ENCODE peak calls at places on chromosomes 12 and 14, in nine cellular contexts. J is tibial nerve, Q is A549, B is heart left ventricle, T is breast epithelium, X is thyroid gland, L is upper lobe of left lung, Y is GM12891, O is adrenal gland. V is an unnamed sample.
A peak's percentile ranks its signal among the peaks of the same experiment; 100 is the strongest.

GRCh38 chr12:104569348-104570173 is 112.8 kb downstream of the CHST11 start:
- DNase-seq in B (no peak), T (no peak), L (peak; percentile 67), X (no peak), J (no peak), O (no peak), Q (no peak), Y (peak; percentile 26), V (no peak)

GRCh38 chr12:71438670-71439361 is 782 bp upstream of the LGR5 start:
- DNase-seq in J (no peak), Y (no peak), Q (no peak), L (no peak), X (no peak), T (no peak), B (no peak), O (no peak), V (no peak)

GRCh38 chr14:75487155-75487671 is 35.1 kb upstream of the BATF start:
- DNase-seq in T (no peak), Q (no peak), L (no peak), O (no peak), B (no peak), X (no peak), Y (no peak), J (no peak), V (no peak)

GRCh38 chr12:93896427-93896826 is 219.3 kb downstream of the CRADD start:
- DNase-seq in L (no peak), Q (peak; percentile 16), J (no peak), Y (no peak), O (peak; percentile 12), B (no peak), X (no peak), T (no peak), V (no peak)

GRCh38 chr12:32444895-32445294 is 45.5 kb downstream of the FGD4 start:
- DNase-seq in B (no peak), O (no peak), T (no peak), X (no peak), L (no peak), Q (no peak), Y (no peak), J (no peak), V (peak; percentile 68)

GRCh38 chr14:97137705-97138104 is 340.5 kb downstream of the VRK1 start:
- DNase-seq in B (no peak), T (no peak), O (no peak), X (no peak), Y (no peak), J (no peak), Q (no peak), L (no peak), V (no peak)

GRCh38 chr12:103824845-103825244 is 16.2 kb downstream of the NT5DC3 start:
- DNase-seq in T (no peak), X (no peak), Q (no peak), L (no peak), O (no peak), Y (no peak), J (no peak), B (no peak), V (no peak)

GRCh38 chr12:49671051-49671765 is 36.0 kb downstream of the FMNL3 start:
- DNase-seq in Q (no peak), T (no peak), L (peak; percentile 52), B (no peak), X (peak; percentile 57), J (no peak), Y (no peak), O (no peak), V (no peak)

GRCh38 chr14:53450871-53451270 is 297.7 kb upstream of the DDHD1 start:
- DNase-seq in T (no peak), B (no peak), J (no peak), X (no peak), L (peak; percentile 41), O (no peak), Q (no peak), Y (no peak), V (no peak)

GRCh38 chr12:62537544-62537943 is 70.9 kb downstream of the MON2 start:
- DNase-seq in Y (no peak), B (peak; percentile 38), T (no peak), L (no peak), X (peak; percentile 69), O (no peak), J (no peak), Q (no peak), V (peak; percentile 62)

GRCh38 chr14:50943943-50944646 is at the start of gene PYGL:
- DNase-seq in O (peak; percentile 83), X (peak; percentile 70), L (peak; percentile 87), B (peak; percentile 83), T (peak; percentile 54), Y (peak; percentile 42), Q (peak; percentile 65), J (peak; percentile 42), V (peak; percentile 56)

GRCh38 chr14:103521438-103521961 is 1.1 kb downstream of the CKB start:
- DNase-seq in Y (no peak), B (no peak), Q (no peak), T (no peak), L (no peak), X (no peak), O (no peak), J (no peak), V (no peak)

GRCh38 chr14:48690349-48690748 is 895.8 kb downstream of the RPS29 start:
- DNase-seq in Q (no peak), X (no peak), J (no peak), B (no peak), L (no peak), T (no peak), Y (no peak), O (no peak), V (no peak)

GRCh38 chr14:64938972-64939816 is 3.4 kb downstream of the GPX2 start:
- DNase-seq in Y (no peak), X (no peak), J (no peak), Q (no peak), L (no peak), O (no peak), B (no peak), T (no peak), V (no peak)

GRCh38 chr12:41189395-41190251 is 1.5 kb downstream of the PDZRN4 start:
- DNase-seq in Y (no peak), X (peak; percentile 6), Q (no peak), J (peak; percentile 12), T (no peak), B (no peak), O (no peak), L (no peak), V (no peak)

GRCh38 chr12:5000204-5000603 is 43.5 kb upstream of the KCNA5 start:
- DNase-seq in T (no peak), J (no peak), L (peak; percentile 5), O (no peak), X (no peak), B (no peak), Y (no peak), Q (no peak), V (no peak)

GRCh38 chr14:31265701-31266398 is 58.3 kb upstream of the HECTD1 start:
- DNase-seq in X (peak; percentile 18), Q (no peak), J (no peak), B (no peak), Y (no peak), O (no peak), T (no peak), L (no peak), V (peak; percentile 66)

GRCh38 chr14:95033851-95034622 is 123.3 kb downstream of the DICER1 start:
- DNase-seq in O (no peak), L (no peak), Y (no peak), B (no peak), T (no peak), J (no peak), X (no peak), Q (no peak), V (no peak)

GRCh38 chr12:69642531-69642930 is 31.8 kb upstream of the LRRC10 start:
- DNase-seq in B (peak; percentile 57), J (no peak), T (no peak), Y (no peak), L (no peak), X (peak; percentile 57), Q (no peak), O (no peak), V (no peak)

GRCh38 chr14:77307099-77307496 is 13.6 kb downstream of the POMT2 start:
- DNase-seq in X (no peak), Y (no peak), T (no peak), J (no peak), L (no peak), Q (no peak), O (no peak), B (no peak), V (no peak)

GRCh38 chr12:85424581-85425348 is 144.7 kb downstream of the ALX1 start:
- DNase-seq in O (no peak), Q (no peak), J (no peak), Y (no peak), X (peak; percentile 15), T (no peak), L (peak; percentile 22), B (no peak), V (peak; percentile 71)

DNA sequence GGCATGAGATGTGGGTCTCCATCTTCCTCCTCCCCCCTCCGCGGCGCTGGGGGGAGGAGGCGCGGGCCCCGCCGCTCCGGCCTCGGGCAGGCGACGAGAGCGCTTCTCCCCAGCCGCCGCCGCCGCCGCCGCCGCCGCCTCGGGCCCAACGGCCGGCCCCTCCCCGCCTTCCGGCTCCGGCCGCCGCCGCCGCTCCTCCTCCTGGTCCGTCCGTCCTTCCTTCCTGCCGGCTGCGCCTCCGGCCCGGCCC is 411 bp downstream of the FBXL14 start:
- DNase-seq in X (peak; percentile 76), J (no peak), T (no peak), L (peak; percentile 71), Y (peak; percentile 51), B (peak; percentile 76), Q (peak; percentile 28), O (no peak), V (peak; percentile 76)
- TF ChIP-seq POLR2A in X (peak; percentile 15), J (no peak), T (no peak), L (no peak), Y (no peak), B (no peak), Q (no peak), O (no peak), V (no peak)

GRCh38 chr12:64709429-64709828 is 49.8 kb downstream of the GNS start:
- DNase-seq in O (no peak), B (no peak), T (no peak), J (no peak), Q (no peak), L (no peak), Y (no peak), X (no peak), V (no peak)
- TF ChIP-seq POLR2A in O (no peak), B (no peak), T (no peak), J (no peak), Q (no peak), L (no peak), Y (no peak), X (no peak), V (no peak)

DNA sequence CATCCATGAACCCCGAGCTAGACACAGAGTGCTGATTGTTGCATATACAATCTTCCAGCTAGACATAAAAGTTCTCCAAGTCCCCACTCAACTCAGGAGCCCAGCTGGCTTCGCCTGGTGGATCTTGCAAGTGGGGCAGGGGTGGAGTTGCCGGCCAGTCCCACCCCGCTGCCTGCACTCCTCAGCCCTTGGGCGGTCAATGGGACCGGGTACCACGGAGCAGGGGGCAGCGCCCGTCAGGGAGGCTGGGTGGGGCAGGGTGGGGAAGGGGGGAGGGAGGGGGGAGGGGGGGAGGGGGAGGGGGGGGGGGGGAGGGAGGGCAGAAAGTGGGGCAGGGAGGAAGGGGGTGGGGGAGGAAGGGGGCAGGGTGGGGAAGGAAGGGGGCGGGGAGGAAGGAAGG is 63.0 kb downstream of the CCDC60 start:
- DNase-seq in L (no peak), T (no peak), X (no peak), J (no peak), Q (no peak), O (no peak), B (no peak), Y (no peak), V (no peak)
- TF ChIP-seq POLR2A in L (no peak), T (no peak), X (no peak), J (no peak), Q (no peak), O (no peak), B (no peak), Y (no peak), V (no peak)

GRCh38 chr12:130780880-130781575 is 58.0 kb downstream of the STX2 start:
- DNase-seq in B (no peak), J (no peak), X (no peak), O (no peak), Q (no peak), T (no peak), Y (no peak), L (no peak), V (no peak)
- TF ChIP-seq POLR2A in B (no peak), J (no peak), X (no peak), O (no peak), Q (no peak), T (no peak), Y (no peak), L (no peak), V (no peak)

V was measured in body of pancreas.